ENCODE peak calls at places on chromosome 17, in four cellular contexts. C, M, J and F are unnamed samples.

GRCh38 chr17:76267051-76267576 is 2.0 kb downstream of the UBALD2 start:
- DNase-seq in J (no peak), C (no peak), M (no peak), F (no peak)

GRCh38 chr17:52035336-52035915 is 123.1 kb downstream of the CA10 start:
- DNase-seq in M (no peak), J (peak; percentile 55), C (no peak), F (no peak)

GRCh38 chr17:78416791-78417530 is 38.5 kb downstream of the PGS1 start:
- DNase-seq in C (no peak), J (no peak), M (no peak), F (no peak)

GRCh38 chr17:2710804-2711607 is 558 bp downstream of the CLUH start:
- DNase-seq in M (no peak), C (no peak), J (peak; percentile 70), F (peak; percentile 19)

GRCh38 chr17:41705271-41705991 is 6.7 kb upstream of the GAST start:
- DNase-seq in J (peak; percentile 63), C (no peak), M (peak; percentile 73), F (no peak)

GRCh38 chr17:45753645-45754225 is 30.4 kb upstream of the CRHR1 start:
- DNase-seq in C (no peak), M (no peak), J (no peak), F (no peak)

GRCh38 chr17:75945202-75945601 is 4.4 kb upstream of the FBF1 start:
- DNase-seq in J (no peak), M (no peak), C (no peak), F (no peak)

GRCh38 chr17:77793888-77794235 is 164.6 kb upstream of the TNRC6C start:
- DNase-seq in M (no peak), J (no peak), C (no peak), F (no peak)

GRCh38 chr17:9271989-9272388 is 250.7 kb downstream of the NTN1 start:
- DNase-seq in C (no peak), J (no peak), M (no peak), F (no peak)

GRCh38 chr17:65557349-65558310 is 3.8 kb downstream of the AXIN2 start:
- DNase-seq in C (no peak), J (no peak), M (peak; percentile 55), F (no peak)

GRCh38 chr17:43431741-43432523 is 33.1 kb downstream of the ARL4D start:
- DNase-seq in J (peak; percentile 11), M (peak; percentile 37), C (no peak), F (no peak)

GRCh38 chr17:81991684-81992513 is 14.5 kb downstream of the ASPSCR1 start:
- DNase-seq in M (peak; percentile 31), J (peak; percentile 66), C (no peak), F (no peak)

GRCh38 chr17:81329927-81330883 is 35.1 kb upstream of the SLC38A10 start:
- DNase-seq in M (no peak), J (peak; percentile 56), C (no peak), F (no peak)

DNA sequence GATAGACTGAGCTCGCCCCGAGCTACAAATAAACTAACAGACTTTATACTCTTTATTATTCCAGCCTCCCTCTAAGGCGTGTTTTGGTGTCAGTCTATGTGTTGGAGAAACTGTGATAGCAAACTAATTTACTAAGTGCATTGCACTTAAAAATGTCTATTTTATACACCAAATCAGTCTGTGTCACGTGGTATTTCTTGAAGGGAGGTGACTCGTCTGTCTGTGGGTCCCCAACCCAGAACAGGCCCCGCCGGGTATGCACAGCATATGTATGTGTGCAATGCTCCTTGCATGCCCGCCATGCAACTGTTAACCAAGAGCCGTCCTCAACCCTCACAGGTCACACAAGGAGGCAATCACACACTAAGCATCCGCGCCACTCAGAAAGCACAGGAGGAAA is 4.4 kb downstream of the RBFOX3 start:
- DNase-seq in M (no peak), C (no peak), J (no peak), F (no peak)
- H3K27me3 ChIP-seq in M (peaks cover 50% of the 10 kb centered on the region), C (peaks cover 11% of the 10 kb centered on the region), J (peaks cover 86% of the 10 kb centered on the region), F (peaks cover under 1% of the 10 kb centered on the region)

DNA sequence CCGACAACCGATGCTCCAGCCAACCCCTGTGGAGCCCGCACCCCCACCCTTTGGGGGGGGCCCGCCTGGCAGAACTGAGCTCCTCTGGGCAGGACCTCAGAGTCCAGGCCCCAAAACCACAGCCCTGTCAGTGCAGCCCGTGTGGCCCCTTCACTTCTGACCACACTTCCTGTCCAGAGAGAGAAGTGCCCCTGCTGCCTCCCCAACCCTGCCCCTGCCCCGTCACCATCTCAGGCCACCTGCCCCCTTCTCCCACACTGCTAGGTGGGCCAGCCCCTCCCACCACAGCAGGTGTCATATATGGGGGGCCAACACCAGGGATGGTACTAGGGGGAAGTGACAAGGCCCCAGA is 17.9 kb downstream of the NGFR start:
- DNase-seq in J (no peak), C (no peak), M (no peak), F (no peak)
- H3K27me3 ChIP-seq in J (no peaks in the 10 kb centered on the region), C (peaks cover 15% of the 10 kb centered on the region), M (peaks cover 35% of the 10 kb centered on the region), F (no peaks in the 10 kb centered on the region)

GRCh38 chr17:36631022-36631421 is 29.6 kb downstream of the MRM1 start:
- DNase-seq in M (no peak), C (no peak), J (no peak), F (no peak)
- H3K27me3 ChIP-seq in M (peaks cover 54% of the 10 kb centered on the region), C (peaks cover 5% of the 10 kb centered on the region), J (peaks cover 16% of the 10 kb centered on the region), F (no peaks in the 10 kb centered on the region)

GRCh38 chr17:64377769-64378282 is 12.8 kb downstream of the PECAM1 start:
- DNase-seq in J (no peak), M (peak; percentile 60), C (no peak), F (no peak)
- H3K27me3 ChIP-seq in J (no peaks in the 10 kb centered on the region), M (peaks cover 20% of the 10 kb centered on the region), C (no peaks in the 10 kb centered on the region), F (peaks cover 3% of the 10 kb centered on the region)

DNA sequence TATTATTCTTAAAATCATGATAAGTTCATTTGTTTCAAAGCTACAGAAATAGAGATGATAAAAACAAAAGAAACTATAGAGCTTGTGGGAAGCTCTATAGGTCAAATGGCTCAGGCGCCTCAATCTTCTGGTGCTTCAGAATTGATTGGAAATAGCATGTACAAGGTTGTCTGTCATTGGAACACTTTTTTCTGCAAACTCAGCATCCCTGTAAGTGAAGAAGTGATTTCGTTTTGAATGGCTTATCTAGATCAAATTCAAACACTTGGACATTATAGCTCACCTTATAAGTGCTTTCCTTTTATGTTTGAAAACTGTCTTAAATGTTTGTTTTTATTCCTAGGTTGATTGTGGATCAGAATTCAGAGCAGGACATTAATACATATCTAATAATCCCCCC is 103.7 kb downstream of the SKAP1 start:
- DNase-seq in M (no peak), C (no peak), J (no peak), F (no peak)
- H3K27me3 ChIP-seq in M (peaks cover 47% of the 10 kb centered on the region), C (no peaks in the 10 kb centered on the region), J (peaks cover 73% of the 10 kb centered on the region), F (no peaks in the 10 kb centered on the region)

DNA sequence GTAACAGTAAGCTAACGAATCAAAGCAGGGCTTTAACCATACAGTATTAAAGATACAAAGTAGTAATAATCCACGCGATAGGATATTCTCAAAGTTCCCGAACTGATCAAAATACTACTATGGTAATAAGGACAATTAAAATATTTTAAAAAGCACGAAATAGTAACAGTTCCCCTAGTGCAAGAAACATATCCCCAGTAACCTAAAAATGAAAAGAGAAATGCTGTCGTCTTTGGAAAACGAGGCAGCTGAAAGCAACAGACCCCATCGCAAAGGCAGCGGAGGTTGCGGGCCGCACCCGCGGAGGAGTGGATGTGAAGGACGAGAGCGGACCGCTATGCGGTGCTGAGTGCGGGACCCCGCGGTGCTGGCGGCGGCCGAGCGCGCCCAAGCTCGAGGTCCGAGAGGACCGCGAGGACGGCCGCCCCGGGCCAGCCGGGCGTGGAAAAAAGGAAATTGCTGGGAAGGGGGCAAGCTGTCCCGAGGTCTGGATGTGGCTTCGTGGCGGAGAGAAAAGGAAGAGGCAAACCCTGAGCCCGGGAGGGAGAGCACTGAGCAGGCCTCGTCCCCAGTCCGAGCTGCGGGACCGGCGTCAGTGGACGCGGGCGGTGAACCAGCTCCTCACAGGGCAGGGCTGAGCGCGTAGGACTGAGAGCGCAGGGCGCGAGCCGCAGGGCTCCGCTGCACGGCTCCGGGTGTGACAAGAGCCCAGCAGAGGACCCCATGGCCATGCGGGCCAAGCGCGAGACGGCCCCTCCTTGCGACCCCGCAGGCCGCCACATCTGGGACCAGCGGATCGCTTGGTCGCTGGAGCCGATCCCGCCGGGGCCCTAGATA is 2.1 kb downstream of the TBX4 start:
- DNase-seq in C (no peak), J (peak; percentile 69), M (no peak), F (no peak)
- H3K27me3 ChIP-seq in C (peaks cover 45% of the 10 kb centered on the region), J (peaks cover 100% of the 10 kb centered on the region), M (peaks cover 89% of the 10 kb centered on the region), F (peaks cover 31% of the 10 kb centered on the region)

DNA sequence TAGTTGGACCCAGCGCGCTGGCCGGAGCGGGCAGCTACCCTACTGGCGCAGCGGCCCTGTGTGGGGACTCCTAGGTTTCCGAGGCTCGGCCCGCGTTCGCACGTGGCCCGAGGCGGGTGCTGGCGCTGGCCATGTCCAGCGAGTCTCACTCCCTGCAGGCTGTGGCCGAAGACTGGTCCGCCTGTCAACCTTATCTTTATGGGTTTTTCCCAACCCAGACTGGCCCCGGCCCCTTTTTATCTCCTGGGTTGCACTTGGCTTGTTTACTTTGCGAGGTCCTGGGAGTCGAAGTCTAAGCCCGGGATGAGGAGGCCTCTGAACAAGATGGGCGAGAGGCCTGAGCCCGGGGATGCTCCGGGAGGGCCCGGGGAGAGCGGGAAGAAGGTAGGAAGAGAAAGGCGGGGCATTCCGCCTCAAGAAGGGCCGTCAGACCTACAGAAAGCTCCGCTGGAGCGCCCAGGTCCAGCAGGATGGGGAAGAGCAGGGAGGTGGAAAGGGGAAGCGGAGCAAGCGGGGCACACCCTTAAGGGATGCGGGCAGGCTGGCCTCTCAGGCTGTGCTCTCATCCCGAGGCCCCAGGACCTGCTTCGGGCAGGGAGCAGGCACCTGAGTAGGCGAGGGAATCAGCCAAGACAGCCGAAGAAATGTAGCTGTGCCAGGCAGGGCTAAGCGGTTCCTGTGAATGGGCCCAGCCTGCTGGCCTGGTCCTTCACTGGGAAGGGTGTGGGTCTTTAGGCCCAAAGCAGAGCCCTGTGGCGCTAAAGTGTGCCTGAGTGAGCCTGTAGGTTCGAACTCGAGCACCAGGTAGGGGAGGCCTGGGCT is 2.9 kb downstream of the TBX4 start:
- DNase-seq in C (no peak), J (peak; percentile 43), M (no peak), F (no peak)
- H3K27me3 ChIP-seq in C (peaks cover 46% of the 10 kb centered on the region), J (peaks cover 100% of the 10 kb centered on the region), M (peaks cover 95% of the 10 kb centered on the region), F (peaks cover 26% of the 10 kb centered on the region)

DNA sequence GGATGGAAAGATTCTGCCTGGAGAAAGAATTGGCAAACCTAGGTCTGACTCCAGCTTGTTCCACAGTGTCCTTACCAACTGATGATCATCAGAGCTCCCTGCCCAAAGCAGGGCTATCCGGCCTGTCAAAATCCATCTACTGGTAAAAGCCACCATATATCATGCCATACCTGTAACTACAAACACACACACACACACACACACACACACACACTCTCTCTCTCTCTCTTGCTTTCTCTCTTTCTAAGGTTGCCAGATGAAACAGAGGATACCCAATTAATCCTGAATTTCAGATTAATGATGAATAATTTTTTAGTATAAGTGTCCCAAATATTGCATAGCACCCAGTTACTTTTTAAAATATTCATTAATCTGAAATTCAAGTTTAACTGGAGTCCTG is 1.5 kb upstream of the MMP28 start:
- DNase-seq in M (no peak), J (no peak), C (no peak), F (no peak)
- H3K27me3 ChIP-seq in M (peaks cover 65% of the 10 kb centered on the region), J (peaks cover 85% of the 10 kb centered on the region), C (peaks cover 9% of the 10 kb centered on the region), F (peaks cover 33% of the 10 kb centered on the region)

DNA sequence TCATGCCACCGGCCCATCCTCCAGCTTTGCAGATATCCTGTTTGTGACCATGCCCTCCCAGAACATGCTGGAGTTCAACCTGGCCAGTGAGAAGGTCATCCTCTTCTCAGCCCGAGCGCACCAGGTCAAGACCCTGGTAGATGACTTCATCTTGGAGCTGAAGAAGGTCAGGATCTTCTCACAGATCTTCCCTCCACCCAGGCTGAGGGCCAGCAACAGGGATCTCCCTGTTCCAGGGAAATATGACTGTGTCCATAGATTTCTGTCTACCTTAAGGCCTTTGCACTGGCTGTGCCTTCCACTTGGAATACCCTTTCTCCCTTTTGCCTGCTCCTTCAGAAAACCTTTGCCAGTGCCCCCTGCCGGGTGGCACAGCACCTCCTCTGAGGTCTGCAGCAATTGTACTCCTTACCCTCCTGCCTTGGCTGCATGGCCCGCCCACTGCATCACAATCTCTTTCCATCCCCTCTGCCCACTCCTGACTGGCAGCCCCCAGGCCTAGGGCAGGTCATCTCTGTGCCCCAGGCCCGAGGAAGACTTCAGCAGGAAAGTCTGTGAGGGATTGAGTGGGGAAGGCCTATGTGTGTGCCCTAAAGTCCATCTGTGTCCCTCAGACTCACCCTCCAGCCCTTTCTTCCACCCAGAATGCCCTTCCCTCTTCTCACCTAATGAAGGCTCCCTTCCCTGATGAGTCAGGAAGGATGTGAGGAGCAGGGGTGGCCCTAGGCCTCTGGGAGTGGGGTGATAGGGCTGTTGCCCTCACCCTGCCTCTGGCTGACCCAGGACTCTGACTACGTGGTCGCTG is 27.3 kb upstream of the ALKBH5 start:
- DNase-seq in M (no peak), C (no peak), J (no peak), F (no peak)
- H3K27me3 ChIP-seq in M (no peaks in the 10 kb centered on the region), C (no peaks in the 10 kb centered on the region), J (no peaks in the 10 kb centered on the region), F (no peaks in the 10 kb centered on the region)